ENCODE peak calls at places on chromosomes 5 and 9, in eight cellular contexts. One of them, this sample, is unnamed.

GRCh38 chr5:18900644-18901043 is 1087.4 kb downstream of the CDH18 start:
- DNase-seq in heart left ventricle: no peak
- DNase-seq in epithelial cell of esophagus: no peak
- DNase-seq in IMR-90: no peak
- DNase-seq in psoas muscle: no peak
- DNase-seq in dorsolateral prefrontal cortex: no peak
- DNase-seq in CD8-positive, alpha-beta T cell: no peak
- DNase-seq in HCT116: no peak
- DNase-seq in this sample: no peak

GRCh38 chr5:43192558-43193170 is 639 bp downstream of the NIM1K start:
- DNase-seq in heart left ventricle: peak
- DNase-seq in epithelial cell of esophagus: peak
- DNase-seq in IMR-90: peak
- DNase-seq in psoas muscle: peak
- DNase-seq in dorsolateral prefrontal cortex: peak
- DNase-seq in CD8-positive, alpha-beta T cell: peak
- DNase-seq in HCT116: no peak
- DNase-seq in this sample: no peak

GRCh38 chr9:77977210-77977611 is 54.4 kb downstream of the GNAQ start:
- DNase-seq in heart left ventricle: peak
- DNase-seq in epithelial cell of esophagus: peak
- DNase-seq in IMR-90: peak
- DNase-seq in psoas muscle: peak
- DNase-seq in dorsolateral prefrontal cortex: peak
- DNase-seq in CD8-positive, alpha-beta T cell: peak
- DNase-seq in HCT116: peak
- DNase-seq in this sample: peak

GRCh38 chr9:35844628-35845301 is 15.7 kb downstream of the TMEM8B start:
- DNase-seq in heart left ventricle: no peak
- DNase-seq in epithelial cell of esophagus: peak
- DNase-seq in IMR-90: peak
- DNase-seq in psoas muscle: no peak
- DNase-seq in dorsolateral prefrontal cortex: no peak
- DNase-seq in CD8-positive, alpha-beta T cell: peak
- DNase-seq in HCT116: peak
- DNase-seq in this sample: peak

GRCh38 chr5:65121880-65122436 is 353.2 kb downstream of the CWC27 start:
- DNase-seq in heart left ventricle: no peak
- DNase-seq in epithelial cell of esophagus: peak
- DNase-seq in IMR-90: peak
- DNase-seq in psoas muscle: no peak
- DNase-seq in dorsolateral prefrontal cortex: no peak
- DNase-seq in CD8-positive, alpha-beta T cell: no peak
- DNase-seq in HCT116: no peak
- DNase-seq in this sample: no peak

GRCh38 chr5:36462295-36463021 is 143.9 kb upstream of the SLC1A3 start:
- DNase-seq in heart left ventricle: no peak
- DNase-seq in epithelial cell of esophagus: peak
- DNase-seq in IMR-90: no peak
- DNase-seq in psoas muscle: no peak
- DNase-seq in dorsolateral prefrontal cortex: no peak
- DNase-seq in CD8-positive, alpha-beta T cell: no peak
- DNase-seq in HCT116: no peak
- DNase-seq in this sample: no peak

GRCh38 chr9:107983191-107983603 is 493.6 kb upstream of the KLF4 start:
- DNase-seq in heart left ventricle: no peak
- DNase-seq in epithelial cell of esophagus: peak
- DNase-seq in IMR-90: peak
- DNase-seq in psoas muscle: no peak
- DNase-seq in dorsolateral prefrontal cortex: no peak
- DNase-seq in CD8-positive, alpha-beta T cell: no peak
- DNase-seq in HCT116: no peak
- DNase-seq in this sample: no peak

GRCh38 chr9:10873999-10874398 is 261.2 kb upstream of the PTPRD start:
- DNase-seq in heart left ventricle: no peak
- DNase-seq in epithelial cell of esophagus: no peak
- DNase-seq in IMR-90: no peak
- DNase-seq in psoas muscle: no peak
- DNase-seq in dorsolateral prefrontal cortex: no peak
- DNase-seq in CD8-positive, alpha-beta T cell: no peak
- DNase-seq in HCT116: no peak
- DNase-seq in this sample: no peak

GRCh38 chr9:103799959-103800358 is 294.1 kb upstream of the SMC2 start:
- DNase-seq in heart left ventricle: no peak
- DNase-seq in epithelial cell of esophagus: no peak
- DNase-seq in IMR-90: no peak
- DNase-seq in psoas muscle: no peak
- DNase-seq in dorsolateral prefrontal cortex: no peak
- DNase-seq in CD8-positive, alpha-beta T cell: no peak
- DNase-seq in HCT116: no peak
- DNase-seq in this sample: no peak

GRCh38 chr9:91421987-91422765 is 1.5 kb downstream of the NFIL3 start:
- DNase-seq in heart left ventricle: no peak
- DNase-seq in epithelial cell of esophagus: peak
- DNase-seq in IMR-90: peak
- DNase-seq in psoas muscle: no peak
- DNase-seq in dorsolateral prefrontal cortex: no peak
- DNase-seq in CD8-positive, alpha-beta T cell: no peak
- DNase-seq in HCT116: no peak
- DNase-seq in this sample: no peak

GRCh38 chr9:112180387-112180881 is 5.3 kb upstream of the SUSD1 start:
- DNase-seq in heart left ventricle: no peak
- DNase-seq in epithelial cell of esophagus: no peak
- DNase-seq in IMR-90: no peak
- DNase-seq in psoas muscle: no peak
- DNase-seq in dorsolateral prefrontal cortex: no peak
- DNase-seq in CD8-positive, alpha-beta T cell: peak
- DNase-seq in HCT116: no peak
- DNase-seq in this sample: no peak

GRCh38 chr5:59745422-59745863 is 148.1 kb downstream of the PDE4D start:
- DNase-seq in heart left ventricle: no peak
- DNase-seq in epithelial cell of esophagus: peak
- DNase-seq in IMR-90: peak
- DNase-seq in psoas muscle: peak
- DNase-seq in dorsolateral prefrontal cortex: no peak
- DNase-seq in CD8-positive, alpha-beta T cell: no peak
- DNase-seq in HCT116: no peak
- DNase-seq in this sample: no peak

GRCh38 chr9:81371824-81372223 is 317.5 kb downstream of the TLE1 start:
- DNase-seq in heart left ventricle: no peak
- DNase-seq in epithelial cell of esophagus: no peak
- DNase-seq in IMR-90: no peak
- DNase-seq in psoas muscle: no peak
- DNase-seq in dorsolateral prefrontal cortex: no peak
- DNase-seq in CD8-positive, alpha-beta T cell: no peak
- DNase-seq in HCT116: no peak
- DNase-seq in this sample: no peak

GRCh38 chr5:126984632-126985031 is 45.7 kb downstream of the MARCHF3 start:
- DNase-seq in heart left ventricle: no peak
- DNase-seq in epithelial cell of esophagus: no peak
- DNase-seq in IMR-90: peak
- DNase-seq in psoas muscle: no peak
- DNase-seq in dorsolateral prefrontal cortex: no peak
- DNase-seq in CD8-positive, alpha-beta T cell: no peak
- DNase-seq in HCT116: no peak
- DNase-seq in this sample: no peak

GRCh38 chr5:2848634-2849033 is 97.2 kb upstream of the IRX2 start:
- DNase-seq in heart left ventricle: no peak
- DNase-seq in epithelial cell of esophagus: peak
- DNase-seq in IMR-90: no peak
- DNase-seq in psoas muscle: no peak
- DNase-seq in dorsolateral prefrontal cortex: no peak
- DNase-seq in CD8-positive, alpha-beta T cell: no peak
- DNase-seq in HCT116: no peak
- DNase-seq in this sample: no peak
- TF ChIP-seq CTCF in heart left ventricle: no peak
- TF ChIP-seq CTCF in epithelial cell of esophagus: peak
- TF ChIP-seq CTCF in IMR-90: no peak
- TF ChIP-seq CTCF in psoas muscle: no peak
- TF ChIP-seq CTCF in dorsolateral prefrontal cortex: no peak
- TF ChIP-seq CTCF in CD8-positive, alpha-beta T cell: no peak
- TF ChIP-seq CTCF in HCT116: no peak
- TF ChIP-seq CTCF in this sample: peak

GRCh38 chr5:149581192-149581861 is at the start of gene ARHGEF37:
- DNase-seq in heart left ventricle: peak
- DNase-seq in epithelial cell of esophagus: peak
- DNase-seq in IMR-90: no peak
- DNase-seq in psoas muscle: peak
- DNase-seq in dorsolateral prefrontal cortex: peak
- DNase-seq in CD8-positive, alpha-beta T cell: peak
- DNase-seq in HCT116: peak
- DNase-seq in this sample: no peak

GRCh38 chr5:149583394-149583793 is 2.1 kb downstream of the ARHGEF37 start:
- DNase-seq in heart left ventricle: no peak
- DNase-seq in epithelial cell of esophagus: no peak
- DNase-seq in IMR-90: no peak
- DNase-seq in psoas muscle: no peak
- DNase-seq in dorsolateral prefrontal cortex: peak
- DNase-seq in CD8-positive, alpha-beta T cell: no peak
- DNase-seq in HCT116: no peak
- DNase-seq in this sample: no peak

GRCh38 chr5:149581931-149582768 is 852 bp downstream of the ARHGEF37 start:
- DNase-seq in heart left ventricle: no peak
- DNase-seq in epithelial cell of esophagus: peak
- DNase-seq in IMR-90: no peak
- DNase-seq in psoas muscle: no peak
- DNase-seq in dorsolateral prefrontal cortex: no peak
- DNase-seq in CD8-positive, alpha-beta T cell: no peak
- DNase-seq in HCT116: no peak
- DNase-seq in this sample: no peak

GRCh38 chr5:149578896-149579295 is 2.4 kb upstream of the ARHGEF37 start:
- DNase-seq in heart left ventricle: no peak
- DNase-seq in epithelial cell of esophagus: peak
- DNase-seq in IMR-90: no peak
- DNase-seq in psoas muscle: no peak
- DNase-seq in dorsolateral prefrontal cortex: no peak
- DNase-seq in CD8-positive, alpha-beta T cell: no peak
- DNase-seq in HCT116: no peak
- DNase-seq in this sample: no peak

GRCh38 chr5:149580808-149581191 is 498 bp upstream of the ARHGEF37 start:
- DNase-seq in heart left ventricle: no peak
- DNase-seq in epithelial cell of esophagus: no peak
- DNase-seq in IMR-90: no peak
- DNase-seq in psoas muscle: no peak
- DNase-seq in dorsolateral prefrontal cortex: no peak
- DNase-seq in CD8-positive, alpha-beta T cell: no peak
- DNase-seq in HCT116: no peak
- DNase-seq in this sample: no peak
- H3K4me3 ChIP-seq in heart left ventricle: peak
- H3K4me3 ChIP-seq in epithelial cell of esophagus: peak
- H3K4me3 ChIP-seq in IMR-90: peak
- H3K4me3 ChIP-seq in psoas muscle: peak
- H3K4me3 ChIP-seq in dorsolateral prefrontal cortex: peak
- H3K4me3 ChIP-seq in CD8-positive, alpha-beta T cell: peak
- H3K4me3 ChIP-seq in HCT116: peak
- H3K4me3 ChIP-seq in this sample: peak

GRCh38 chr9:16267336-16268036 is 603.0 kb downstream of the BNC2 start:
- DNase-seq in heart left ventricle: no peak
- DNase-seq in epithelial cell of esophagus: no peak
- DNase-seq in IMR-90: peak
- DNase-seq in psoas muscle: no peak
- DNase-seq in dorsolateral prefrontal cortex: no peak
- DNase-seq in CD8-positive, alpha-beta T cell: no peak
- DNase-seq in HCT116: no peak
- DNase-seq in this sample: no peak

GRCh38 chr9:16268037-16269010 is 602.1 kb downstream of the BNC2 start:
- DNase-seq in heart left ventricle: no peak
- DNase-seq in epithelial cell of esophagus: no peak
- DNase-seq in IMR-90: no peak
- DNase-seq in psoas muscle: no peak
- DNase-seq in dorsolateral prefrontal cortex: no peak
- DNase-seq in CD8-positive, alpha-beta T cell: no peak
- DNase-seq in HCT116: no peak
- DNase-seq in this sample: no peak

GRCh38 chr9:16265671-16266070 is 604.8 kb downstream of the BNC2 start:
- DNase-seq in heart left ventricle: no peak
- DNase-seq in epithelial cell of esophagus: peak
- DNase-seq in IMR-90: peak
- DNase-seq in psoas muscle: no peak
- DNase-seq in dorsolateral prefrontal cortex: no peak
- DNase-seq in CD8-positive, alpha-beta T cell: no peak
- DNase-seq in HCT116: no peak
- DNase-seq in this sample: no peak

GRCh38 chr9:16262467-16263261 is 607.8 kb downstream of the BNC2 start:
- DNase-seq in heart left ventricle: no peak
- DNase-seq in epithelial cell of esophagus: no peak
- DNase-seq in IMR-90: peak
- DNase-seq in psoas muscle: no peak
- DNase-seq in dorsolateral prefrontal cortex: no peak
- DNase-seq in CD8-positive, alpha-beta T cell: no peak
- DNase-seq in HCT116: no peak
- DNase-seq in this sample: no peak

DNA sequence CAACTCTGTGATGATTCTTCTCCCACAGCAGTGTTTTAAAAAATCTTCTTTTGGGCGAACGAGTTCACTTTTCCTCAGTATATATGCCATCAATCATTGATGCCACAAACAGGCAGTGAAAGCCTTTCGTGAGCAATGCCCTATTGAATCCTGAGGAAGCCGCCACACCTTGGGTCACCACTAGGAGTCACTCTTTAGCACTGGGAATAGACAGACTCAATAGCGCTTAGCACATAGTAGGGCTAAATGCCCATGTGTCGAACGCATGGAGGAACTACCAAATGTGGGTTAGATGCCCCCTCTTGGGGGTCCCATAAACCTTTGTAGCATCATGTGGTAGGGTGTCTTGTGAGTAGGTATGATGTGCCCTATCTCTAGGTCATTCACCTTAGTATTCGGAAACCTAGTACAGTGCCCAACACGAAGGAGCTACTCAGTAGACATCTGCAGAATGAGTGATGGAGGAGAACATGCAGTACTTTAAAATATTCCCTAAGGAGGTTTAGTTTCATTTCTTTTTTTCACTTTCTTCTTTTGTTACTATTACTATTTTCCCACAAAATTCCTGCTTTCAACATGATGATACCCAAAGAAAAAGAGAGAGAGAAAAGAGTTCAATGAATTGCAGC is 603.7 kb downstream of the BNC2 start:
- DNase-seq in heart left ventricle: no peak
- DNase-seq in epithelial cell of esophagus: no peak
- DNase-seq in IMR-90: no peak
- DNase-seq in psoas muscle: no peak
- DNase-seq in dorsolateral prefrontal cortex: no peak
- DNase-seq in CD8-positive, alpha-beta T cell: no peak
- DNase-seq in HCT116: no peak
- DNase-seq in this sample: no peak
- TF ChIP-seq CTCF in heart left ventricle: peak
- TF ChIP-seq CTCF in epithelial cell of esophagus: peak
- TF ChIP-seq CTCF in IMR-90: peak
- TF ChIP-seq CTCF in psoas muscle: peak
- TF ChIP-seq CTCF in dorsolateral prefrontal cortex: no peak
- TF ChIP-seq CTCF in CD8-positive, alpha-beta T cell: peak
- TF ChIP-seq CTCF in HCT116: peak
- TF ChIP-seq CTCF in this sample: peak

GRCh38 chr5:81577091-81577490 is 173.8 kb downstream of the SSBP2 start:
- DNase-seq in heart left ventricle: no peak
- DNase-seq in epithelial cell of esophagus: no peak
- DNase-seq in IMR-90: no peak
- DNase-seq in psoas muscle: no peak
- DNase-seq in dorsolateral prefrontal cortex: no peak
- DNase-seq in CD8-positive, alpha-beta T cell: no peak
- DNase-seq in HCT116: no peak
- DNase-seq in this sample: no peak

GRCh38 chr5:81575924-81576323 is 175.0 kb downstream of the SSBP2 start:
- DNase-seq in heart left ventricle: no peak
- DNase-seq in epithelial cell of esophagus: no peak
- DNase-seq in IMR-90: no peak
- DNase-seq in psoas muscle: no peak
- DNase-seq in dorsolateral prefrontal cortex: no peak
- DNase-seq in CD8-positive, alpha-beta T cell: no peak
- DNase-seq in HCT116: no peak
- DNase-seq in this sample: no peak

GRCh38 chr5:81579525-81579924 is 171.4 kb downstream of the SSBP2 start:
- DNase-seq in heart left ventricle: no peak
- DNase-seq in epithelial cell of esophagus: peak
- DNase-seq in IMR-90: peak
- DNase-seq in psoas muscle: no peak
- DNase-seq in dorsolateral prefrontal cortex: no peak
- DNase-seq in CD8-positive, alpha-beta T cell: no peak
- DNase-seq in HCT116: no peak
- DNase-seq in this sample: no peak
- H3K4me3 ChIP-seq in heart left ventricle: no peak
- H3K4me3 ChIP-seq in epithelial cell of esophagus: no peak
- H3K4me3 ChIP-seq in IMR-90: no peak
- H3K4me3 ChIP-seq in psoas muscle: no peak
- H3K4me3 ChIP-seq in dorsolateral prefrontal cortex: no peak
- H3K4me3 ChIP-seq in CD8-positive, alpha-beta T cell: no peak
- H3K4me3 ChIP-seq in HCT116: no peak
- H3K4me3 ChIP-seq in this sample: no peak